ENCODE peak calls at places on chromosomes 4 and X, in six cellular contexts. F is progenitor cell of endocrine pancreas, B is lung, Q is Calu3, R is endodermal cell, V is stomach. C is an unnamed sample.

GRCh38 chr4:179867300-179867878 is 2375.8 kb upstream of the TENM3 start:
- DNase-seq in Q (peak), B (peak), R (peak), V (no peak), F (peak), C (peak)

GRCh38 chrX:47751670-47752069 is 85.0 kb upstream of the ZNF81 start:
- DNase-seq in V (peak), Q (peak), B (no peak), F (no peak), R (peak), C (peak)

GRCh38 chrX:13387656-13388421 is 68.0 kb upstream of the ATXN3L start:
- DNase-seq in F (no peak), R (no peak), B (no peak), V (no peak), Q (no peak), C (no peak)

GRCh38 chr4:125789018-125789417 is 474.3 kb downstream of the FAT4 start:
- DNase-seq in Q (no peak), R (no peak), F (no peak), V (no peak), B (no peak), C (no peak)

GRCh38 chr4:158769175-158769831 is 477 bp downstream of the FNIP2 start:
- DNase-seq in F (peak), B (peak), Q (peak), V (peak), R (peak), C (peak)

GRCh38 chr4:119111296-119111695 is 24.3 kb upstream of the MYOZ2 start:
- DNase-seq in V (no peak), B (no peak), F (no peak), Q (no peak), R (no peak), C (no peak)

GRCh38 chrX:18119856-18120255 is 100.8 kb downstream of the BEND2 start:
- DNase-seq in Q (no peak), V (no peak), F (no peak), R (peak), B (no peak), C (no peak)

GRCh38 chrX:110418857-110419249 is 60.2 kb downstream of the RTL9 start:
- DNase-seq in Q (no peak), V (no peak), R (no peak), B (no peak), F (no peak), C (no peak)

GRCh38 chr4:146814736-146815135 is 130.9 kb downstream of the TTC29 start:
- DNase-seq in V (no peak), Q (no peak), F (no peak), R (no peak), B (no peak), C (no peak)

GRCh38 chr4:82362565-82362964 is 11.2 kb downstream of the HNRNPD start:
- DNase-seq in B (no peak), V (no peak), R (peak), F (no peak), Q (no peak), C (no peak)

GRCh38 chrX:17375631-17376380 is 806 bp downstream of the NHS start:
- DNase-seq in R (peak), Q (peak), V (peak), F (peak), B (no peak), C (peak)

GRCh38 chr4:157265281-157265680 is 44.8 kb downstream of the GRIA2 start:
- DNase-seq in B (no peak), V (peak), F (no peak), R (peak), Q (peak), C (peak)

GRCh38 chr4:7418131-7418943 is 16.4 kb downstream of the PSAPL1 start:
- DNase-seq in Q (no peak), V (peak), R (peak), B (no peak), F (no peak), C (no peak)

GRCh38 chr4:103137446-103137827 is 37.8 kb upstream of the BDH2 start:
- DNase-seq in B (no peak), V (no peak), F (no peak), Q (no peak), R (no peak), C (no peak)

GRCh38 chr4:74311696-74312313 is 3.5 kb downstream of the EPGN start:
- DNase-seq in B (no peak), Q (peak), F (no peak), V (no peak), R (no peak), C (peak)

DNA sequence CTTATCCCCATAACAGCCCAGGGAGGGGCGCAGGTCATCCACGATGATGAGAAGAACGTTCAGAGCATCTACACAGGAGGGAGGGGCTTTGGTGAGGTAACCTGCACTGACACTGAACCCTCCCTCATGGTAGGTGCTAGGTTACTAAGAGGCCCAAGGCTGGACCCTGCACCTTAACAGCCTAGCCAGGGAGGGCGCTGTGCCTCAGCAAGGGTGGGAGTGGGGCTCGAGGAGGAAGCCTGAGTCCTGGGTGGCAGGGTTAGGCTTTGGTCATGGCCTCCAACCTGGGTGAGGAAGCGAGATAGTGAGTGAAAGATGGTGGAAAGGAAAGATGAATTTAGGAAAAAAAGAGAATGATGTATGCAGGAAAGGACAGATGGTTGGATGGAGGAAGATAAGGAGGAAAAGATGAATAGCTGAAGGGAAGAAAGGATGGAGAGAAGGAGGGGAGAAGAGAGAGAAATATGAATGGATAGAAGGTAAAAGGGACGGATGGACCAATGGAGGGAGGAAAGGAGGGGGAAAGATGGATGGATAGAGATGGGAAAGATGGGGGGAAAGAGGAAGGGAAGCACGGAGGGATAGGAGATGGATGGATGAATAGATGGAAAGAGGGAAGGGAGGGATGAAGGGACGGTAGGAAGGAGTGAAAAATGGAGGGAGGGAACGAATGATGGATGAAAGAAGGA is 736 bp downstream of the IDS start:
- DNase-seq in Q (peak), V (no peak), B (no peak), R (peak), F (no peak), C (peak)
- TF ChIP-seq CTCF in Q (peak), V (no peak), B (no peak), R (peak), F (peak), C (no peak)

GRCh38 chr4:152581536-152582160 is 45.8 kb upstream of the FBXW7 start:
- DNase-seq in R (peak), V (no peak), F (no peak), B (no peak), Q (no peak), C (no peak)
- TF ChIP-seq CTCF in R (peak), V (no peak), F (peak), B (no peak), Q (no peak), C (no peak)

DNA sequence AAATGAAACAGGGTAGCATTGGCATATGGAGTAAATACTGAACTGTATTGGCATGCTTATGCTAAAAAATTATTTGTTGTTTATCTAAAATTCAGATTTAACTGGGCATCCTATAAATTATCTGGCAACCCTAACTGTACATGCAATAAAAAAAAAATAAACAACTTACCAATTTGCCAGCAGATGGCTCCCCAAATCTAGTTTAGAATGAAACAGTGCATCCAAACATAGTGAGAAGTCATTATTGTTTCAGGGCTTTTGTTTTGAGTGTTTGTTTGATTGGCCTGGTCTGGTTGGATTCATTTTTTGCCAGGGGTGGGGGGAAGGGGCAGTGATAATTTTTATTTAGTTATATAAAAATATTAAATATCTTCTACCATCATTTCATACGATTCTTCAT is 12.8 kb upstream of the NSUN7 start:
- DNase-seq in B (no peak), Q (no peak), R (no peak), V (no peak), F (no peak), C (no peak)
- TF ChIP-seq CTCF in B (peak), Q (no peak), R (peak), V (no peak), F (peak), C (peak)

GRCh38 chr4:67700119-67700873 is 659 bp downstream of the UBA6 start:
- DNase-seq in B (peak), Q (no peak), R (no peak), F (no peak), V (no peak), C (no peak)

GRCh38 chr4:67702166-67702565 is 1.2 kb upstream of the UBA6 start:
- DNase-seq in V (no peak), F (no peak), R (no peak), Q (no peak), B (no peak), C (no peak)

GRCh38 chr4:67697860-67698655 is 2.9 kb downstream of the UBA6 start:
- DNase-seq in B (no peak), V (no peak), R (no peak), F (no peak), Q (no peak), C (no peak)

GRCh38 chr4:67699603-67700002 is 1.4 kb downstream of the UBA6 start:
- DNase-seq in Q (no peak), B (no peak), R (no peak), V (no peak), F (no peak), C (no peak)

DNA sequence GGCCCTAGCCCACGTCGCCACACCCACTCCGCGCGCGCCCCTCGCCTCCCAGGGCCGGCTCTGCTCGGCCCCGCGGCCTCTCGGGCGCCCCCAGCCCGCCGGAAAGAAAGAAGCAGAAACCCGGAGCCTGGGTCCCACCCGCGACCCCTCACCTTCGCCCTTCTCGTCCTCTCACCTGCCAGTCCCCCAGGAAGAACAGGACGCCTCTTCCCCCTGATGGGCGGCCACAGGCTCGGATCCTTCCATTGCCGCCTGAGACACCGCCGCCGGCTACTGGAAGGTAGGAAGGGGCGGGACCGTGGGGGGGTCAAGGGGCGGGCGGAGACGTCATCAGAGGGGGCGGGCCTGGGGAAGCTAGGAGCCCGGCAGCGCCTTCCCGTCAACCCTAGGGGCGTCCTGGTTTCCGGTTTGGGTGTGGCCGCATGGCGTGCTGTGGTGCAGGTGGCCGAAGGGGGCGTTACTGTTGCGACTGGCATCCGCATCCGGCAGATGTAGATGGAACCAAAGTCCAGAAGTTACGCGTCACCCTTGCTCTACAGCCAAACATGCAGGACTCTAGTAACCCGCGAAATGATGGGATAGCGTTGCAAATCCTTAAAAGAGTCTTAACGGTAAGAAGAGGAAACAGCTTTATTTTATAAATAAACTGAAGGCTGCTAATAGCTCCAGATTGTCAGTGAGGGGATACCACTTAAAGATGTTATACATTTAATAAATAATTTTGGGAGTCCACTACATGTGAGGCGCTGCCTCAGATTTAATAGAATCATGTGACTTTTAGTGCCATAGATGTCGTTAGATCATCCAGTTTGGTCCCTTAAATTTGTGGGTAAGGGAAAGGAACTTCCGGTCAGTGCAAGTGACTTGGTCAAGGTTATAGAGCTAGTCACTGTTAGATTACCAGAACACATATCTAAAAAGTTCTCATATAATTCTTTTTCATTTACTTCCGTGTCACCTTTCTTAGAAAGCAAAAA is at the start of gene UBA6:
- DNase-seq in V (peak), Q (peak), F (peak), R (peak), B (peak), C (peak)
- TF ChIP-seq CTCF in V (no peak), Q (no peak), F (peak), R (peak), B (peak), C (peak)

DNA sequence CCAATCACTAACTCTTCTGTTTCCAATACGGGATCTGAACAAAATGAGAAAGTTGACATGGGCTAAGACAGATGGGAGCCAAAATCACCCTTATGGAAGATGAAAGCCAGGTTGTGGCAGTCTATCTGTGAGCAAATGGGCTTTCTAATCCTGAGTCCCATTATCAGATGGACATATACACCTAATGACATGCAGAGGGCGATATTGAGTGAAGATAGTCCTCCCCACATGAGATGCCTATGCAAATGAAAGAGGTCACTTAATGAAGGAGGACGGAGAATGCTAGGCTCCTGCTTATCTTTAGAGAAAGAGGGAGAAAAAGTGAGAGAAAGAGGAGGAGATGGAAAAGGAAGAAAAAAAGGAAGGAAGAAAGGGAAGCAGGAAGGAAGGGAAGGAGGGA is 547.5 kb downstream of the NLGN4X start:
- DNase-seq in Q (no peak), R (no peak), F (no peak), B (no peak), V (no peak), C (no peak)
- TF ChIP-seq CTCF in Q (no peak), R (peak), F (peak), B (no peak), V (no peak), C (no peak)

C was measured in nephron progenitor cell.